ENCODE peak calls at places on chromosomes 5 and 9, in seven cellular contexts. V is AG10803, J is sigmoid colon, Y is SK-N-SH, B is mesenchymal stem cell, K is Peyer's patch, R is ovary. Q is an unnamed sample.

GRCh38 chr9:137454506-137455360 is 4.4 kb downstream of the NSMF start:
- DNase-seq in B (peak), V (peak), J (peak), Y (peak), R (peak), K (peak), Q (peak)

GRCh38 chr5:128259530-128260145 is 176.1 kb downstream of the SLC12A2 start:
- DNase-seq in J (no peak), K (no peak), V (no peak), R (no peak), B (peak), Y (no peak), Q (no peak)

GRCh38 chr9:128249914-128250838 is 25.6 kb downstream of the GOLGA2 start:
- DNase-seq in J (peak), V (peak), Y (peak), B (peak), R (peak), K (peak), Q (peak)

GRCh38 chr9:131417264-131418142 is 23.6 kb downstream of the PRRC2B start:
- DNase-seq in V (no peak), Y (peak), B (no peak), K (no peak), R (no peak), J (no peak), Q (no peak)

GRCh38 chr5:170681013-170681433 is 102.5 kb upstream of the GABRP start:
- DNase-seq in R (no peak), V (peak), B (peak), K (no peak), J (no peak), Y (peak), Q (no peak)

GRCh38 chr5:137142371-137143243 is 356.5 kb downstream of the SPOCK1 start:
- DNase-seq in V (peak), B (peak), R (peak), J (no peak), Y (no peak), K (peak), Q (no peak)

GRCh38 chr9:36101916-36102741 is 34.4 kb upstream of the GLIPR2 start:
- DNase-seq in Y (no peak), J (no peak), R (no peak), K (peak), V (peak), B (peak), Q (no peak)

GRCh38 chr5:76771705-76772405 is 47.0 kb upstream of the F2RL1 start:
- DNase-seq in V (no peak), R (no peak), K (peak), Y (no peak), B (peak), J (no peak), Q (no peak)

GRCh38 chr9:2583308-2584013 is 38.1 kb upstream of the VLDLR start:
- DNase-seq in V (no peak), Y (no peak), B (no peak), J (no peak), K (no peak), R (no peak), Q (no peak)

GRCh38 chr9:85516976-85517637 is 224.6 kb downstream of the AGTPBP1 start:
- DNase-seq in Y (no peak), V (no peak), J (no peak), B (no peak), K (no peak), R (no peak), Q (no peak)

GRCh38 chr9:83509372-83509771 is 28.8 kb downstream of the FRMD3 start:
- DNase-seq in B (peak), Y (no peak), V (peak), J (no peak), K (no peak), R (no peak), Q (no peak)

GRCh38 chr9:86061972-86062739 is 37.2 kb downstream of the GOLM1 start:
- DNase-seq in V (no peak), J (no peak), K (peak), B (no peak), Y (no peak), R (no peak), Q (no peak)

GRCh38 chr5:50814541-50814940 is 148.1 kb downstream of the PARP8 start:
- DNase-seq in R (no peak), J (no peak), Y (no peak), K (no peak), V (no peak), B (no peak), Q (no peak)

GRCh38 chr5:124701873-124702272 is 44.6 kb downstream of the ZNF608 start:
- DNase-seq in R (no peak), V (no peak), K (no peak), Y (no peak), B (no peak), J (no peak), Q (no peak)

GRCh38 chr5:56350595-56351170 is 117.6 kb upstream of the ANKRD55 start:
- DNase-seq in K (peak), Y (no peak), J (peak), V (peak), B (peak), R (peak), Q (no peak)

GRCh38 chr5:177454397-177455035 is 7.9 kb downstream of the PRR7 start:
- DNase-seq in J (peak), V (peak), Y (peak), R (peak), B (peak), K (peak), Q (peak)
- H3K4me3 ChIP-seq in J (peak), V (peak), Y (peak), R (peak), B (peak), K (peak), Q (peak)

GRCh38 chr9:121299125-121299466 is 31.1 kb downstream of the GSN start:
- DNase-seq in Y (no peak), R (peak), K (peak), J (peak), V (no peak), B (no peak), Q (no peak)

GRCh38 chr9:121300283-121301119 is 32.5 kb downstream of the GSN start:
- DNase-seq in J (peak), R (peak), V (no peak), Y (no peak), K (no peak), B (no peak), Q (no peak)

GRCh38 chr9:121298689-121299112 is 30.7 kb downstream of the GSN start:
- DNase-seq in R (peak), V (no peak), K (peak), Y (no peak), B (no peak), J (peak), Q (no peak)

GRCh38 chr9:121298016-121298538 is 30.1 kb downstream of the GSN start:
- DNase-seq in Y (no peak), R (peak), K (peak), J (no peak), B (no peak), V (no peak), Q (no peak)

GRCh38 chr9:121299467-121300282 is 31.7 kb downstream of the GSN start:
- DNase-seq in V (peak), R (peak), B (peak), Y (peak), K (peak), J (peak), Q (no peak)
- H3K4me3 ChIP-seq in V (peak), R (peak), B (peak), Y (peak), K (peak), J (peak), Q (no peak)

DNA sequence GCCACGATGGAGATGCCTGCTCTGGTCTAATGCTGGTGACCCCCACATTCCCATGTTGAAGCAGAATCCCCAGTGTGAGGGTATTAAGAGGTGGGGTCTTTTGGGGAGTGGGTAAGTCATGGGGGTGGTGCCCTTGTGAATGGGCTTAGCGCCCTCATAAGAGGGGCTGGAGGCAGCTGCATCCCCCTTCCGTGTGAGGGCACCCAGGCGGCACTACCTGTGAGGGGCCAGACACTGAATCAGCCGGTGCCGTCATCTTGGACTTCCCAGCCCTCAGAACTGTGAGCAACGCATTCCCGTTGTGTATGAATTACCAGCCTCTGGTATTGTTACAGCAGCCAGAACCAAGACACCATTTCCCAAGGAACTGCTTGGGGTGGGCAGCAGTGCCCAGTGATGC is 27.0 kb upstream of the RNF130 start:
- DNase-seq in J (no peak), R (no peak), V (no peak), K (peak), Y (no peak), B (no peak), Q (no peak)
- H3K4me3 ChIP-seq in J (no peak), R (no peak), V (no peak), K (no peak), Y (no peak), B (no peak), Q (no peak)

GRCh38 chr5:96250782-96251181 is 182.3 kb downstream of the PCSK1 start:
- DNase-seq in J (no peak), R (no peak), V (no peak), B (no peak), K (no peak), Y (no peak), Q (no peak)

GRCh38 chr5:96245401-96246091 is 187.5 kb downstream of the PCSK1 start:
- DNase-seq in K (no peak), Y (no peak), J (no peak), R (no peak), B (peak), V (no peak), Q (no peak)

GRCh38 chr5:96247097-96247675 is 185.9 kb downstream of the PCSK1 start:
- DNase-seq in R (no peak), K (no peak), V (peak), B (peak), J (no peak), Y (no peak), Q (no peak)

GRCh38 chr5:96247733-96248132 is 185.3 kb downstream of the PCSK1 start:
- DNase-seq in B (no peak), K (no peak), Y (no peak), V (no peak), J (no peak), R (no peak), Q (no peak)

GRCh38 chr5:96248152-96248551 is 184.9 kb downstream of the PCSK1 start:
- DNase-seq in K (no peak), V (no peak), J (no peak), R (no peak), B (no peak), Y (no peak), Q (no peak)
- H3K4me3 ChIP-seq in K (no peak), V (no peak), J (no peak), R (no peak), B (no peak), Y (no peak), Q (no peak)